ENCODE peak calls at places on chromosomes 3 and 15, in four cellular contexts. X, J, Z and F are unnamed samples.

GRCh38 chr3:172658344-172659245 is 52.3 kb downstream of the NCEH1 start:
- DNase-seq in Z (no peak), J (no peak), X (no peak), F (peak)

GRCh38 chr3:115855911-115856310 is 232.6 kb downstream of the GAP43 start:
- DNase-seq in X (no peak), Z (no peak), J (no peak), F (no peak)

GRCh38 chr3:189262746-189263145 is 91.0 kb downstream of the TPRG1 start:
- DNase-seq in J (no peak), Z (no peak), X (no peak), F (no peak)

GRCh38 chr3:20914260-20914659 is 728.3 kb upstream of the SGO1 start:
- DNase-seq in X (no peak), Z (no peak), J (no peak), F (no peak)

GRCh38 chr3:115903843-115904242 is 280.5 kb downstream of the GAP43 start:
- DNase-seq in J (no peak), X (no peak), Z (no peak), F (no peak)

GRCh38 chr15:58448331-58448730 is 16.5 kb downstream of the LIPC start:
- DNase-seq in J (no peak), Z (no peak), X (no peak), F (no peak)

GRCh38 chr3:45912435-45912834 is 26.1 kb downstream of the CCR9 start:
- DNase-seq in Z (no peak), X (no peak), J (no peak), F (no peak)

GRCh38 chr3:169354774-169355501 is 308.6 kb downstream of the MECOM start:
- DNase-seq in Z (no peak), J (peak), X (no peak), F (no peak)

GRCh38 chr15:98154863-98155262 is 194.4 kb downstream of the ARRDC4 start:
- DNase-seq in J (no peak), Z (no peak), X (no peak), F (peak)

GRCh38 chr3:143067201-143067600 is 52.4 kb upstream of the CHST2 start:
- DNase-seq in X (no peak), Z (no peak), J (no peak), F (no peak)

GRCh38 chr3:150786791-150787190 is 23.8 kb upstream of the SIAH2 start:
- DNase-seq in Z (no peak), J (no peak), X (no peak), F (peak)